ENCODE peak calls at places on chromosome 6, in nine cellular contexts. P, O, Z, H, G, D, N, A and B are unnamed samples. For H3K9me3, the result is how much of the 10 kb centered on the place peaks cover.

GRCh38 chr6:123333000-123333756 is 303.6 kb downstream of the TRDN start:
- DNase-seq in O (no peak), G (no peak), P (no peak), D (no peak), H (no peak), Z (no peak), N (no peak), A (no peak), B (no peak)

GRCh38 chr6:126600258-126600916 is 260.5 kb downstream of the CENPW start:
- DNase-seq in A (no peak), H (no peak), G (no peak), P (no peak), N (no peak), O (no peak), D (no peak), Z (no peak), B (no peak)

GRCh38 chr6:42644211-42644610 is 78.2 kb downstream of the PRPH2 start:
- DNase-seq in P (no peak), H (no peak), D (no peak), G (no peak), Z (no peak), O (no peak), N (no peak), A (no peak), B (no peak)

GRCh38 chr6:18496462-18496861 is 109.3 kb downstream of the RNF144B start:
- DNase-seq in H (no peak), P (no peak), O (peak), Z (no peak), D (no peak), A (no peak), G (no peak), N (no peak), B (no peak)

GRCh38 chr6:3190056-3190455 is 32.7 kb upstream of the TUBB2A start:
- DNase-seq in N (no peak), P (no peak), H (no peak), D (no peak), Z (no peak), O (no peak), G (no peak), A (no peak), B (no peak)

GRCh38 chr6:116266803-116267202 is 12.9 kb downstream of the TSPYL1 start:
- DNase-seq in O (peak), D (no peak), Z (no peak), N (no peak), H (no peak), A (no peak), P (no peak), G (no peak), B (no peak)

GRCh38 chr6:3287976-3288707 is 29.4 kb downstream of the PSMG4 start:
- DNase-seq in G (peak), D (no peak), O (no peak), H (no peak), N (no peak), P (no peak), A (no peak), Z (no peak), B (no peak)

GRCh38 chr6:107813555-107814194 is 10.4 kb downstream of the SCML4 start:
- DNase-seq in D (no peak), N (no peak), Z (no peak), A (no peak), G (no peak), P (no peak), O (peak), H (no peak), B (no peak)

GRCh38 chr6:143504369-143504768 is 7.2 kb downstream of the FUCA2 start:
- DNase-seq in H (no peak), G (no peak), D (no peak), O (no peak), Z (no peak), A (no peak), P (no peak), N (no peak), B (no peak)

GRCh38 chr6:124955108-124955851 is 7.0 kb upstream of the RNF217 start:
- DNase-seq in H (no peak), N (no peak), Z (no peak), P (no peak), A (no peak), D (no peak), G (no peak), O (no peak), B (no peak)

GRCh38 chr6:169971171-169971861 is 219.9 kb downstream of the ERMARD start:
- DNase-seq in G (peak), N (peak), P (peak), D (peak), Z (no peak), O (no peak), A (no peak), H (no peak), B (peak)

GRCh38 chr6:45746046-45746445 is 269.6 kb downstream of the CLIC5 start:
- DNase-seq in D (no peak), G (no peak), O (peak), N (no peak), Z (no peak), H (no peak), P (no peak), A (no peak), B (no peak)

GRCh38 chr6:37170273-37171140 is 555 bp downstream of the PIM1 start:
- DNase-seq in Z (peak), D (peak), P (peak), A (peak), O (peak), H (peak), G (no peak), N (peak), B (peak)

GRCh38 chr6:16761469-16762264 is 407 bp upstream of the ATXN1 start:
- DNase-seq in Z (peak), G (peak), P (peak), A (peak), H (peak), O (peak), D (peak), N (peak), B (peak)

GRCh38 chr6:121620002-121620740 is 184.7 kb downstream of the GJA1 start:
- DNase-seq in N (no peak), H (no peak), G (no peak), P (no peak), A (no peak), D (no peak), O (no peak), Z (no peak), B (no peak)

GRCh38 chr6:8539446-8539845 is 104.1 kb upstream of the SLC35B3 start:
- DNase-seq in D (no peak), N (no peak), O (peak), H (no peak), G (no peak), P (no peak), A (no peak), Z (no peak), B (no peak)

GRCh38 chr6:170106906-170107525 is 183.9 kb downstream of the DLL1 start:
- DNase-seq in P (peak), N (peak), H (no peak), D (peak), Z (no peak), G (no peak), A (peak), O (no peak), B (no peak)

GRCh38 chr6:127550403-127550802 is 26.6 kb upstream of the C6orf58 start:
- DNase-seq in O (peak), D (no peak), N (no peak), G (no peak), Z (no peak), P (no peak), A (no peak), H (no peak), B (no peak)

GRCh38 chr6:92708270-92708669 is 711.1 kb downstream of the EPHA7 start:
- DNase-seq in O (no peak), D (no peak), P (no peak), N (no peak), H (no peak), Z (no peak), G (no peak), A (no peak), B (no peak)

GRCh38 chr6:15325540-15325955 is 79.7 kb downstream of the JARID2 start:
- DNase-seq in P (no peak), A (no peak), D (no peak), H (no peak), O (no peak), Z (no peak), N (no peak), G (no peak), B (no peak)

GRCh38 chr6:106702046-106702445 is 72.7 kb downstream of the QRSL1 start:
- DNase-seq in O (no peak), Z (no peak), N (no peak), H (no peak), A (no peak), D (no peak), P (no peak), G (no peak), B (no peak)

GRCh38 chr6:30885481-30885998 is 1.2 kb downstream of the DDR1 start:
- DNase-seq in G (peak), N (no peak), P (no peak), O (peak), Z (peak), H (peak), D (peak), A (peak), B (no peak)

GRCh38 chr6:31569861-31570536 is 2.1 kb upstream of the LTA start:
- DNase-seq in Z (no peak), N (no peak), A (no peak), G (no peak), H (no peak), O (no peak), D (no peak), P (no peak), B (no peak)

GRCh38 chr6:122555561-122555960 is 54.6 kb upstream of the PKIB start:
- DNase-seq in N (no peak), H (no peak), D (no peak), A (no peak), O (no peak), G (no peak), P (no peak), Z (no peak), B (no peak)

GRCh38 chr6:138590796-138591709 is 91.8 kb upstream of the NHSL1 start:
- DNase-seq in Z (peak), P (no peak), A (peak), H (peak), G (no peak), N (no peak), O (peak), D (peak), B (no peak)

GRCh38 chr6:99614430-99615161 is 8.0 kb downstream of the PRDM13 start:
- DNase-seq in Z (peak), A (no peak), P (no peak), D (no peak), N (no peak), H (no peak), O (no peak), G (peak), B (no peak)

GRCh38 chr6:128491041-128491642 is 29.3 kb downstream of the PTPRK start:
- DNase-seq in P (no peak), D (no peak), G (no peak), N (no peak), A (no peak), O (peak), Z (no peak), H (peak), B (no peak)

GRCh38 chr6:130161627-130162404 is 60.9 kb downstream of the SAMD3 start:
- DNase-seq in A (peak), N (no peak), G (no peak), H (no peak), P (no peak), Z (no peak), O (no peak), D (no peak), B (no peak)

GRCh38 chr6:17831135-17831534 is 124.4 kb upstream of the NUP153 start:
- DNase-seq in Z (no peak), N (no peak), G (no peak), A (no peak), D (no peak), O (peak), P (no peak), H (no peak), B (no peak)

GRCh38 chr6:147117580-147117979 is 86.6 kb upstream of the STXBP5 start:
- DNase-seq in P (no peak), A (no peak), D (no peak), N (no peak), O (no peak), Z (no peak), G (no peak), H (no peak), B (no peak)

GRCh38 chr6:129105035-129105434 is 222.1 kb downstream of the LAMA2 start:
- DNase-seq in P (no peak), G (no peak), O (no peak), A (no peak), H (no peak), N (peak), Z (no peak), D (no peak), B (no peak)

GRCh38 chr6:107655245-107655644 is 165.3 kb downstream of the SOBP start:
- DNase-seq in A (no peak), G (no peak), O (no peak), Z (no peak), H (no peak), N (no peak), D (no peak), P (no peak), B (no peak)

GRCh38 chr6:116139917-116140316 is 14.0 kb upstream of the COL10A1 start:
- DNase-seq in O (peak), G (no peak), P (no peak), Z (peak), D (no peak), N (no peak), A (peak), H (no peak), B (no peak)

GRCh38 chr6:123594776-123595175 is 42.0 kb downstream of the TRDN start:
- DNase-seq in H (no peak), D (no peak), Z (no peak), O (no peak), P (no peak), N (no peak), A (no peak), G (no peak), B (no peak)

GRCh38 chr6:108453601-108454157 is 107.0 kb upstream of the FOXO3 start:
- DNase-seq in H (no peak), O (no peak), A (no peak), N (no peak), D (no peak), P (no peak), Z (no peak), G (no peak), B (no peak)

GRCh38 chr6:30844118-30844535 is 40.2 kb upstream of the DDR1 start:
- DNase-seq in Z (peak), O (no peak), A (no peak), G (no peak), P (no peak), H (no peak), N (no peak), D (no peak), B (no peak)

GRCh38 chr6:112372213-112372806 is 25.2 kb downstream of the RFPL4B start:
- DNase-seq in Z (no peak), G (no peak), H (no peak), A (no peak), O (no peak), D (no peak), N (no peak), P (no peak), B (no peak)

GRCh38 chr6:157953580-157954091 is 28.0 kb upstream of the SYNJ2 start:
- DNase-seq in D (no peak), G (peak), N (no peak), Z (peak), O (no peak), A (no peak), P (no peak), H (no peak), B (no peak)

GRCh38 chr6:56424542-56425083 is 177.2 kb upstream of the COL21A1 start:
- DNase-seq in H (no peak), O (no peak), N (no peak), A (no peak), D (no peak), P (no peak), Z (no peak), G (no peak), B (no peak)

GRCh38 chr6:28090902-28091586 is 10.7 kb downstream of the ZNF165 start:
- DNase-seq in Z (no peak), D (no peak), O (no peak), N (peak), G (no peak), A (no peak), P (peak), H (no peak), B (no peak)
- H3K9me3 ChIP-seq in Z (under half), D (under half), O (under half), N (under half), G (under half), A (under half), P (under half), H (under half), B (under half)

GRCh38 chr6:362924-363249 is 28.7 kb upstream of the IRF4 start:
- DNase-seq in O (no peak), H (no peak), Z (no peak), P (no peak), D (no peak), A (no peak), G (no peak), N (peak), B (no peak)
- H3K9me3 ChIP-seq in O (under half), H (under half), Z (under half), P (under half), D (under half), A (under half), G (half or more), N (under half), B (under half)

GRCh38 chr6:22512716-22513452 is 56.5 kb upstream of the HDGFL1 start:
- DNase-seq in N (no peak), D (no peak), P (no peak), A (no peak), G (no peak), O (no peak), Z (peak), H (no peak), B (no peak)
- H3K9me3 ChIP-seq in N (under half), D (under half), P (under half), A (under half), G (under half), O (under half), Z (under half), H (under half), B (under half)

DNA sequence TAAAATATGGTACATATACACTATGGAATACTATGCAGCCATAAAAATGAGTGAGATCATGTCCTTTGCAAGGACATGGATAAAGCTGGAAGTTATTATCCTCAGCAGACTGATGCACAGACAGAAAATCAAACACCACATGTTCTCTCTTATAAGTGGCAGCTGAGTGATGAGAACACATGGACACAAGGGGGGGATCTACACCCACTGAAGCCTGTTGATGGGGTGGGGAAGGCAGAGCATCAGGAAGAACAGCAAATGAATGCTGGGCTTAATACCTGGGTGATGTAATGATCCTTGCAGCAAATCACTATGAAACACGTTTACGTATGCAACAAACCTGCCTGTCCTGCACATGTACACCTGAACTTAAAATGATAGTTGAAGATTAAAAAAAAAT is 71.3 kb downstream of the MANEA start:
- DNase-seq in P (no peak), N (no peak), O (no peak), D (no peak), Z (no peak), G (no peak), A (no peak), H (no peak), B (no peak)
- H3K9me3 ChIP-seq in P (under half), N (under half), O (under half), D (under half), Z (under half), G (under half), A (under half), H (under half), B (under half)

GRCh38 chr6:168623736-168624135 is 182.8 kb downstream of the SMOC2 start:
- DNase-seq in Z (no peak), P (no peak), A (no peak), O (no peak), N (no peak), H (no peak), G (no peak), D (no peak), B (no peak)

GRCh38 chr6:168624540-168624939 is 183.6 kb downstream of the SMOC2 start:
- DNase-seq in H (no peak), O (no peak), P (no peak), A (no peak), N (no peak), G (no peak), D (no peak), Z (no peak), B (no peak)

GRCh38 chr6:168626046-168626445 is 185.1 kb downstream of the SMOC2 start:
- DNase-seq in N (no peak), H (no peak), O (no peak), A (no peak), Z (no peak), P (no peak), D (no peak), G (no peak), B (no peak)

GRCh38 chr6:168625602-168626001 is 184.6 kb downstream of the SMOC2 start:
- DNase-seq in N (no peak), G (no peak), D (peak), H (no peak), P (no peak), A (no peak), O (no peak), Z (no peak), B (no peak)

GRCh38 chr6:168624948-168625347 is 184.0 kb downstream of the SMOC2 start:
- DNase-seq in A (no peak), Z (no peak), H (no peak), P (no peak), O (no peak), N (no peak), D (no peak), G (no peak), B (no peak)
- H3K9me3 ChIP-seq in A (under half), Z (under half), H (under half), P (under half), O (under half), N (under half), D (under half), G (under half), B (under half)

DNA sequence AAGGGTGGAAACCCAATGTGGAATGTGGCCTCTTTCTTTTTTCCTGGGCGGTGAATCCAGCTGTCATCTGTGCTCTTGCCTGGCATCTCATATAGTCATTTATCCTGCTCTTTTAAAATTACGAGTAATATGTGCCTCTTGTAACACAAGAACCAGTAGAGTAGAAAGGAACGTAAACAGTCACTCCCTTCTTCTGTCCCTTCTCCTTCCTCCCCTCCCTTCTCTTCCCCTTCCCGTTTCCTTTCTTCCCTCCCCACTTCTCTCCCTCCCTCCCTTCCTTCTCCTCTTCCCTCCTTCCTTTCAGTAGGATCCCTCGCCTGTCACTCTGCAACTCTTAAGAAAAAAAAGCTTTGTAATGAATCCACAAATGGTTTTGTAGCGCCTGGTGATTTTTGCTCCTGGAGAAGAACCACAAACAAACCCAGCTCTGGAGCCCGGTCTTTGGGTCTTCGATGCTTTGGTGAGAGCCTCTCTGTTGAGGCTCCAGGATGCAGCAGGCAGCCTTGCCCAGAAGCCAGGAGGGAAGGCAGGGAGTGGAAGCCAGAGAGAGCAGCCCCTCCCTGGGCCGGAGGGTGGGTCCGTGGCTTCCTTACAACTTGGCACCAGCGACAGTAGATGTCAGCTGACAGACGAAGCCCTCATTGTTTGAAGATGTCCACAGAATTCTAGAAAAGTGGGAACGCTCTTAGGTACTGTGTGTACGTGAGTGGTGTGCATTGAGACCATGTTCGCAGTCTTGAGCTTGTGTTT is 15.0 kb downstream of the DUSP22 start:
- DNase-seq in A (peak), N (no peak), P (no peak), G (no peak), Z (no peak), D (no peak), H (no peak), O (no peak), B (peak)
- H3K9me3 ChIP-seq in A (under half), N (under half), P (under half), G (under half), Z (under half), D (under half), H (under half), O (under half), B (under half)